ENCODE peak calls at places on chromosomes 11 and 22, in seven cellular contexts. L, D, R, E, I, M and H are unnamed samples. For H3K4me1, the result is how much of the 10 kb centered on the place peaks cover.

GRCh38 chr11:34519595-34520235 is 6.1 kb upstream of the ELF5 start:
- DNase-seq in D (no peak), R (no peak), M (no peak), I (no peak), E (no peak), L (no peak), H (no peak)

GRCh38 chr22:37175414-37176144 is 12.5 kb downstream of the C1QTNF6 start:
- DNase-seq in L (no peak), R (no peak), M (peak), E (no peak), D (no peak), I (no peak), H (peak)

GRCh38 chr11:78961938-78962701 is 387.5 kb upstream of the NARS2 start:
- DNase-seq in M (no peak), I (no peak), L (no peak), R (peak), D (no peak), E (no peak), H (no peak)

GRCh38 chr11:75773595-75774353 is 5.2 kb downstream of the DGAT2 start:
- DNase-seq in M (peak), I (peak), E (no peak), D (no peak), L (no peak), R (no peak), H (peak)

GRCh38 chr11:83661491-83662350 is 375.6 kb upstream of the CCDC90B start:
- DNase-seq in L (no peak), E (no peak), R (no peak), I (no peak), D (no peak), M (no peak), H (no peak)

GRCh38 chr22:50145741-50146439 is 24.6 kb upstream of the PANX2 start:
- DNase-seq in M (no peak), E (no peak), I (no peak), L (no peak), R (no peak), D (no peak), H (no peak)

GRCh38 chr11:111449158-111449557 is 63.0 kb downstream of the BTG4 start:
- DNase-seq in D (no peak), I (no peak), E (no peak), R (no peak), L (no peak), M (no peak), H (no peak)

GRCh38 chr11:86442420-86442819 is 67.7 kb downstream of the CCDC81 start:
- DNase-seq in M (no peak), E (peak), D (no peak), R (no peak), I (no peak), L (no peak), H (no peak)

GRCh38 chr11:68328374-68329091 is 16.1 kb downstream of the LRP5 start:
- DNase-seq in L (no peak), M (no peak), E (no peak), R (peak), I (peak), D (peak), H (no peak)

GRCh38 chr11:64695548-64695947 is 27.4 kb downstream of the NRXN2 start:
- DNase-seq in I (no peak), R (no peak), L (no peak), M (no peak), E (no peak), D (no peak), H (no peak)

GRCh38 chr22:48711669-48712068 is 1116.0 kb downstream of the BRD1 start:
- DNase-seq in R (no peak), M (no peak), E (no peak), I (no peak), D (no peak), L (no peak), H (peak)

GRCh38 chr11:69644071-69644961 is 3.4 kb downstream of the CCND1 start:
- DNase-seq in M (peak), L (peak), E (peak), D (no peak), I (peak), R (no peak), H (peak)

GRCh38 chr22:37228106-37229011 is 15.7 kb downstream of the RAC2 start:
- DNase-seq in I (no peak), M (no peak), E (no peak), D (peak), R (no peak), L (no peak), H (peak)

GRCh38 chr11:43950323-43950855 is 8.0 kb downstream of the C11orf96 start:
- DNase-seq in I (no peak), D (no peak), R (no peak), M (no peak), L (no peak), E (no peak), H (no peak)

GRCh38 chr11:56783448-56784041 is 35.0 kb upstream of the OR9G4 start:
- DNase-seq in I (peak), R (peak), D (no peak), E (peak), M (no peak), L (no peak), H (no peak)

GRCh38 chr11:33211153-33211552 is 46.0 kb upstream of the HIPK3 start:
- DNase-seq in R (no peak), I (no peak), L (no peak), E (no peak), M (no peak), D (no peak), H (no peak)

GRCh38 chr11:71414645-71415044 is 33.5 kb downstream of the DHCR7 start:
- DNase-seq in D (no peak), L (no peak), E (no peak), R (no peak), M (no peak), I (no peak), H (no peak)

GRCh38 chr11:86440305-86440716 is 65.6 kb downstream of the CCDC81 start:
- DNase-seq in R (no peak), L (peak), I (no peak), D (no peak), M (no peak), E (no peak), H (no peak)

GRCh38 chr11:123247498-123247799 is 52.4 kb upstream of the CLMP start:
- DNase-seq in M (no peak), E (no peak), D (no peak), I (no peak), R (no peak), L (no peak), H (no peak)
- TF ChIP-seq CTCF in M (no peak), E (no peak), D (no peak), I (no peak), R (no peak), L (no peak), H (no peak)

GRCh38 chr11:114162719-114163123 is 103.2 kb downstream of the ZBTB16 start:
- DNase-seq in M (peak), I (peak), R (no peak), L (peak), E (peak), D (no peak), H (no peak)

GRCh38 chr11:114165326-114166230 is 106.1 kb downstream of the ZBTB16 start:
- DNase-seq in M (no peak), E (no peak), D (no peak), R (no peak), L (no peak), I (no peak), H (no peak)

GRCh38 chr11:114163231-114163631 is 103.7 kb downstream of the ZBTB16 start:
- DNase-seq in E (no peak), R (no peak), L (no peak), M (no peak), D (no peak), I (no peak), H (no peak)

GRCh38 chr11:114164546-114164945 is 105.0 kb downstream of the ZBTB16 start:
- DNase-seq in E (no peak), I (no peak), L (no peak), R (no peak), M (no peak), D (no peak), H (no peak)

DNA sequence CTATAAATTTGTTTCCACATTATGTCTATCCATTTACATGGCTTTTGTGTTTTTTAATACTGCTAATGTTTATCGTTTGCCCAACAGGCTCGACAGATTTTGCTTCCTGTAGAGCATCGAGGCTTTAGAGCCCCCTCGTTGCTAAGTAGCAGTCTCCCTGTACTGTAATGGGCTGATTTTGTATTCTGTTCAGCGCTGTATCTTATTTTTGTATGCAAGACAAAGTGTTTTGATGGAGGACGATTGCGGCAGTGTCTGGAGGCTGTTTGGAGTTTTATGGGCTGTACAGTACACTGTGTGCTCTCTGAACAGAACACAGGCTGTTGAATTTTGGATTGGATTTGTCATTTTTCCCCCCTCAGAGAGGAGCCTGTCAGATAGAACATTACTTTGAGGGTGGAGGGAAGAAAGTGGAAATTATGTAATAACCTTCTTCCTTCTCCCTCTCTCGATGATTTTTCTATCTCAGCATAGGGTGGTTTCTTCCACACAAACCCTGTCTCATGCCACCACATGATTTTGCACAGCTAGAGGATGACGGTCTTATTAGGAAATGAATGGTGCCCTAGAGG is 104.4 kb downstream of the ZBTB16 start:
- DNase-seq in I (no peak), M (no peak), E (no peak), L (no peak), D (no peak), R (no peak), H (no peak)
- H3K4me3 ChIP-seq in I (no peak), M (peak), E (no peak), L (peak), D (no peak), R (no peak), H (no peak)

GRCh38 chr22:17554814-17555213 is 8.5 kb upstream of the SLC25A18 start:
- DNase-seq in M (no peak), E (no peak), R (no peak), L (no peak), I (no peak), D (no peak), H (peak)

GRCh38 chr22:17563936-17564391 is 666 bp downstream of the SLC25A18 start:
- DNase-seq in M (no peak), E (no peak), L (peak), D (no peak), R (no peak), I (peak), H (no peak)

GRCh38 chr22:17562906-17563870 is at the start of gene SLC25A18:
- DNase-seq in D (no peak), I (no peak), L (peak), R (peak), E (no peak), M (no peak), H (peak)

GRCh38 chr22:17559188-17559587 is 4.1 kb upstream of the SLC25A18 start:
- DNase-seq in I (no peak), M (no peak), E (no peak), L (no peak), D (no peak), R (no peak), H (peak)
- H3K4me1 ChIP-seq in I (under half), M (under half), E (under half), L (under half), D (under half), R (under half), H (under half)

DNA sequence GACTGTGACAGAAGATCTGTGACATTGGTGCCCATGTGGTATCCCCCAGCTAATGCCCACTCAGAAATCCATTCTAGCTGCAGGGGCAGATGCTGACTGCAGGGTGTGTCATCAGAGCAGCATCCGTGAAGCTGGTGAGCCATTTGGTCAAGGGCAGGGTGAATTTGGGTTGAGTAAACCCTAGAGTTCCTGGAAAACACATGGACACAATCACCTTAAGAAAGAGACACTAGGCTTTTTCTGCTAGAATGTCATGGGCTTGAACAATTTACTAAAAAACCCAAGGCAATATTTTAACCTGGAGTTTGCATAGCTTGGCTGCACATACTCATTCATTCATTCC is 100.0 kb downstream of the ADAMTS15 start:
- DNase-seq in M (no peak), E (no peak), R (no peak), L (no peak), I (no peak), D (no peak), H (no peak)
- TF ChIP-seq CTCF in M (no peak), E (no peak), R (no peak), L (no peak), I (no peak), D (no peak), H (no peak)

GRCh38 chr11:18390088-18390487 is 4.3 kb upstream of the LDHA start:
- DNase-seq in R (no peak), I (no peak), E (no peak), L (no peak), M (no peak), D (no peak), H (no peak)

GRCh38 chr11:18379201-18379600 is 15.2 kb upstream of the LDHA start:
- DNase-seq in R (peak), D (no peak), I (no peak), E (no peak), M (no peak), L (no peak), H (no peak)

GRCh38 chr11:18383388-18384156 is 10.8 kb upstream of the LDHA start:
- DNase-seq in I (peak), M (peak), R (peak), D (peak), E (peak), L (peak), H (peak)

GRCh38 chr11:18384157-18384641 is 10.2 kb upstream of the LDHA start:
- DNase-seq in E (peak), R (peak), M (no peak), L (peak), D (no peak), I (peak), H (peak)
- H3K4me3 ChIP-seq in E (no peak), R (no peak), M (no peak), L (peak), D (peak), I (no peak), H (no peak)

GRCh38 chr11:119902656-119903181 is 173.7 kb upstream of the NECTIN1 start:
- DNase-seq in M (no peak), D (no peak), R (no peak), L (no peak), I (no peak), E (no peak), H (peak)

GRCh38 chr11:119903389-119903788 is 174.4 kb upstream of the NECTIN1 start:
- DNase-seq in R (no peak), I (no peak), D (no peak), E (no peak), L (no peak), M (no peak), H (peak)

GRCh38 chr11:119903821-119904220 is 174.8 kb upstream of the NECTIN1 start:
- DNase-seq in E (no peak), D (no peak), I (no peak), M (no peak), R (no peak), L (no peak), H (peak)

GRCh38 chr11:119904636-119905035 is 175.6 kb upstream of the NECTIN1 start:
- DNase-seq in E (no peak), R (no peak), I (peak), M (no peak), L (no peak), D (no peak), H (peak)

GRCh38 chr11:119901657-119902577 is 172.9 kb upstream of the NECTIN1 start:
- DNase-seq in I (no peak), E (no peak), R (no peak), D (no peak), M (no peak), L (no peak), H (peak)
- H3K4me1 ChIP-seq in I (under half), E (under half), R (under half), D (under half), M (under half), L (under half), H (under half)

GRCh38 chr22:18079706-18080230 is 2.0 kb downstream of the PEX26 start:
- DNase-seq in E (no peak), I (no peak), L (no peak), R (no peak), M (no peak), D (no peak), H (no peak)

GRCh38 chr22:18077639-18078328 is at the start of gene PEX26:
- DNase-seq in E (peak), D (peak), I (peak), R (peak), M (peak), L (peak), H (peak)

GRCh38 chr22:18077087-18077638 is 627 bp upstream of the PEX26 start:
- DNase-seq in D (no peak), L (no peak), R (no peak), I (no peak), E (no peak), M (no peak), H (no peak)

GRCh38 chr22:18076060-18076497 is 1.7 kb upstream of the PEX26 start:
- DNase-seq in L (peak), M (peak), R (peak), D (peak), E (peak), I (peak), H (no peak)

DNA sequence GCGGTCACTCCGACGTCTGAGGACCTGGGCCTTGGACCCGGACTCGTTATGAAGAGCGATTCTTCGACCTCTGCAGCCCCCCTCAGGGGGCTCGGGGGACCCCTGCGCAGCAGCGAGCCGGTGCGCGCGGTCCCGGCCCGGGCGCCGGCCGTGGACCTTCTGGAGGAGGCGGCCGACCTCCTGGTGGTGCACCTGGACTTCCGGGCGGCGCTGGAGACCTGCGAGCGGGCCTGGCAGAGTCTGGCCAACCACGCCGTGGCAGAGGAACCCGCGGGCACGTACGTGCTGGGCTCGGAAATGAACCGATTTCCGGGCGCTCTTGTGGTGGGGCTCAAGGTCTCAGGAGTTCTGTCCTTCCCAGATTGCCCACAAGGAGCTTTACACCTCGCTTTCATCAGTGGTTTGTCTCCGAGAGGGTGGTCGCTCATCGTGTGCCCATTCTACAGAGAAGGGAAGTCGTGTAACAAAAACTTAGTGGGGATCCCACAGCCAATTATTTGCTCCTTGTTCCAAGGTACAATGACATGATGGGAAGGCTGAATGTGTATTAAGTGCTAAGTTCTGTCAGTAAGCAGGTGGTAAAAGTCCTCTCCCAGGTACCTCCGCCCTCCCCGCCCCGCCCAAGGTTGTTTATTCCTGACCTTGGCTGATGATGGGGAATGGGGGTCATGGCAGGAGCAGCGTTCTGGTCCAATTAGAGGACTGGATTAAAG is 695 bp downstream of the PEX26 start:
- DNase-seq in L (peak), E (peak), I (peak), D (peak), M (peak), R (no peak), H (peak)
- TF ChIP-seq CTCF in L (no peak), E (no peak), I (no peak), D (no peak), M (no peak), R (peak), H (no peak)

GRCh38 chr11:2862950-2863618 is 22.5 kb downstream of the CDKN1C start:
- DNase-seq in L (no peak), M (no peak), E (no peak), R (peak), I (no peak), D (no peak), H (no peak)
- H3K4me3 ChIP-seq in L (peak), M (no peak), E (no peak), R (peak), I (no peak), D (no peak), H (no peak)

DNA sequence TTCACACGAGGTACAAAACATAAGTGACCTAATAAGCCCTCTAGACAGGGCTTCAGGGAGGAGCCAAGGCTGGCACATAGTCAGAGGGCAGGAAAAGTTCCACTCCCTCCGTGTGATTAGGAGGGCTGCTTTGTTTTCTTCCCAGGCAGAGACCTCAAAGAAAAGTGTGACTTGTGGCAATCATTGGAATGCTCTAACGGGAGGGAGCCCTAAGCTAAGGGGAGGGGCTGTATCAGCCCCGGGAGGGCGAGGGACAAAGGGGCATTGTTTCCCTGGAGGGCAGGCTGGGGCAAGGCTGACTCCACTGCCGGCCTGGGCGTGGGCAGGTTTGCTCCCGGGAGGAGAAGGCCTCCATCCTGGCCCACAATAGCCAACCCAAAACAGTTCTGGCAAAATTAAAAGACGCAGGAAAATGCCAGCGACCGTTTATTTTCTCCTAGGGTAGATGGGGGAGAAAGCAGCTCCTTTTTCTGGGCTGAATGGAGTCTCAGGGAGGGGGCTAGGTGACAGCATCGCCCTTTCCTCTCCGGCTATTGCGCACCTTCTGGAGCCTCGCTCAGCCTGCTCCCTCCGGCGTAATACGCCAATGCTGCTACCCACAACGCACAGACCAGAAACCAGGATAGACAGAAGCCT is 60.1 kb downstream of the ENDOD1 start:
- DNase-seq in M (peak), E (no peak), L (peak), D (no peak), I (peak), R (peak), H (peak)
- H3K4me1 ChIP-seq in M (half or more), E (under half), L (under half), D (under half), I (under half), R (under half), H (half or more)